ENCODE peak calls at places on chromosomes 1 and 21, in five cellular contexts. One of them, this sample, is unnamed.

GRCh38 chr1:68269637-68270430 is 37.5 kb upstream of the WLS start:
- DNase-seq in NCI-H1417: no peak
- DNase-seq in sciatic nerve: no peak
- DNase-seq in NCI-H345: no peak
- DNase-seq in SK-N-SH: no peak
- DNase-seq in this sample: no peak

GRCh38 chr1:36352910-36353878 is 29.7 kb upstream of the EVA1B start:
- DNase-seq in NCI-H1417: no peak
- DNase-seq in sciatic nerve: no peak
- DNase-seq in NCI-H345: no peak
- DNase-seq in SK-N-SH: no peak
- DNase-seq in this sample: no peak

GRCh38 chr21:34129039-34129891 is 55.9 kb downstream of the MRPS6 start:
- DNase-seq in NCI-H1417: peak; percentile 37
- DNase-seq in sciatic nerve: no peak
- DNase-seq in NCI-H345: peak; percentile 32
- DNase-seq in SK-N-SH: peak; percentile 49
- DNase-seq in this sample: peak; percentile 36

GRCh38 chr1:23394664-23395063 is 25.0 kb upstream of the ZNF436 start:
- DNase-seq in NCI-H1417: no peak
- DNase-seq in sciatic nerve: peak; percentile 87
- DNase-seq in NCI-H345: no peak
- DNase-seq in SK-N-SH: peak; percentile 50
- DNase-seq in this sample: no peak

GRCh38 chr1:181094402-181094801 is 5.9 kb downstream of the IER5 start:
- DNase-seq in NCI-H1417: no peak
- DNase-seq in sciatic nerve: no peak
- DNase-seq in NCI-H345: no peak
- DNase-seq in SK-N-SH: no peak
- DNase-seq in this sample: no peak

GRCh38 chr1:1764876-1765478 is 13.3 kb downstream of the NADK start:
- DNase-seq in NCI-H1417: no peak
- DNase-seq in sciatic nerve: no peak
- DNase-seq in NCI-H345: no peak
- DNase-seq in SK-N-SH: no peak
- DNase-seq in this sample: no peak

GRCh38 chr1:232473319-232473718 is 156.6 kb downstream of the SIPA1L2 start:
- DNase-seq in NCI-H1417: no peak
- DNase-seq in sciatic nerve: no peak
- DNase-seq in NCI-H345: no peak
- DNase-seq in SK-N-SH: no peak
- DNase-seq in this sample: peak; percentile 8

GRCh38 chr1:39672551-39672947 is 642 bp upstream of the NT5C1A start:
- DNase-seq in NCI-H1417: no peak
- DNase-seq in sciatic nerve: no peak
- DNase-seq in NCI-H345: no peak
- DNase-seq in SK-N-SH: peak; percentile 77
- DNase-seq in this sample: no peak

GRCh38 chr1:89068291-89068690 is 3.3 kb upstream of the GBP1 start:
- DNase-seq in NCI-H1417: no peak
- DNase-seq in sciatic nerve: no peak
- DNase-seq in NCI-H345: no peak
- DNase-seq in SK-N-SH: no peak
- DNase-seq in this sample: no peak

GRCh38 chr1:1063945-1064831 is 9.9 kb downstream of the RNF223 start:
- DNase-seq in NCI-H1417: peak; percentile 73
- DNase-seq in sciatic nerve: no peak
- DNase-seq in NCI-H345: peak; percentile 40
- DNase-seq in SK-N-SH: peak; percentile 93
- DNase-seq in this sample: peak; percentile 68

GRCh38 chr1:167934407-167935251 is 1.9 kb upstream of the DCAF6 start:
- DNase-seq in NCI-H1417: no peak
- DNase-seq in sciatic nerve: no peak
- DNase-seq in NCI-H345: peak; percentile 16
- DNase-seq in SK-N-SH: no peak
- DNase-seq in this sample: no peak

GRCh38 chr1:3584915-3585314 is 26.4 kb downstream of the MEGF6 start:
- DNase-seq in NCI-H1417: no peak
- DNase-seq in sciatic nerve: no peak
- DNase-seq in NCI-H345: no peak
- DNase-seq in SK-N-SH: no peak
- DNase-seq in this sample: no peak

GRCh38 chr1:239725933-239726332 is 339.6 kb downstream of the CHRM3 start:
- DNase-seq in NCI-H1417: no peak
- DNase-seq in sciatic nerve: no peak
- DNase-seq in NCI-H345: no peak
- DNase-seq in SK-N-SH: no peak
- DNase-seq in this sample: no peak

GRCh38 chr1:216210081-216210480 is 213.2 kb downstream of the USH2A start:
- DNase-seq in NCI-H1417: no peak
- DNase-seq in sciatic nerve: no peak
- DNase-seq in NCI-H345: no peak
- DNase-seq in SK-N-SH: no peak
- DNase-seq in this sample: peak; percentile 39

GRCh38 chr1:196372896-196373536 is 235.2 kb downstream of the KCNT2 start:
- DNase-seq in NCI-H1417: no peak
- DNase-seq in sciatic nerve: no peak
- DNase-seq in NCI-H345: peak; percentile 16
- DNase-seq in SK-N-SH: peak; percentile 3
- DNase-seq in this sample: peak; percentile 53

GRCh38 chr1:243409284-243409683 is 153.4 kb downstream of the SDCCAG8 start:
- DNase-seq in NCI-H1417: no peak
- DNase-seq in sciatic nerve: no peak
- DNase-seq in NCI-H345: no peak
- DNase-seq in SK-N-SH: no peak
- DNase-seq in this sample: peak; percentile 51

GRCh38 chr21:46411691-46412090 is 47.0 kb upstream of the DIP2A start:
- DNase-seq in NCI-H1417: no peak
- DNase-seq in sciatic nerve: no peak
- DNase-seq in NCI-H345: no peak
- DNase-seq in SK-N-SH: no peak
- DNase-seq in this sample: no peak

GRCh38 chr1:55402117-55402516 is 187.0 kb upstream of the USP24 start:
- DNase-seq in NCI-H1417: no peak
- DNase-seq in sciatic nerve: no peak
- DNase-seq in NCI-H345: no peak
- DNase-seq in SK-N-SH: no peak
- DNase-seq in this sample: no peak

GRCh38 chr1:236950365-236950764 is 53.9 kb downstream of the MT1HL1 start:
- DNase-seq in NCI-H1417: no peak
- DNase-seq in sciatic nerve: no peak
- DNase-seq in NCI-H345: no peak
- DNase-seq in SK-N-SH: no peak
- DNase-seq in this sample: no peak

GRCh38 chr1:244833734-244834595 is 1.5 kb upstream of the COX20 start:
- DNase-seq in NCI-H1417: peak; percentile 81
- DNase-seq in sciatic nerve: peak; percentile 76
- DNase-seq in NCI-H345: peak; percentile 70
- DNase-seq in SK-N-SH: peak; percentile 70
- DNase-seq in this sample: peak; percentile 89

GRCh38 chr1:68291763-68292384 is 59.6 kb upstream of the WLS start:
- DNase-seq in NCI-H1417: no peak
- DNase-seq in sciatic nerve: no peak
- DNase-seq in NCI-H345: no peak
- DNase-seq in SK-N-SH: no peak
- DNase-seq in this sample: no peak